ENCODE peak calls at places on chromosomes 16 and 17, in four cellular contexts. J, W, L and M are unnamed samples.

GRCh38 chr17:17824119-17824779 is 12.5 kb downstream of the SREBF1 start:
- DNase-seq in J (no peak), W (no peak), L (no peak), M (no peak)

GRCh38 chr16:396605-397004 is 394 bp upstream of the NME4 start:
- DNase-seq in J (peak; percentile 54), W (peak; percentile 30), L (no peak), M (no peak)

GRCh38 chr16:85480727-85481101 is 132.4 kb upstream of the GSE1 start:
- DNase-seq in J (no peak), W (no peak), L (no peak), M (no peak)

GRCh38 chr17:40425741-40426140 is 8.0 kb upstream of the TOP2A start:
- DNase-seq in J (no peak), W (no peak), L (no peak), M (no peak)

GRCh38 chr17:15257316-15257925 is 7.7 kb downstream of the PMP22 start:
- DNase-seq in J (peak; percentile 85), W (peak; percentile 85), L (peak; percentile 59), M (peak; percentile 88)

GRCh38 chr16:89312194-89312593 is 94.7 kb downstream of the ZNF778 start:
- DNase-seq in J (no peak), W (no peak), L (no peak), M (no peak)

GRCh38 chr16:89687092-89687940 is 827 bp downstream of the CDK10 start:
- DNase-seq in J (no peak), W (peak; percentile 77), L (no peak), M (peak; percentile 9)

GRCh38 chr17:74201250-74201649 is 2.2 kb upstream of the RPL38 start:
- DNase-seq in J (no peak), W (no peak), L (no peak), M (no peak)

GRCh38 chr16:87949071-87949744 is 2.0 kb upstream of the BANP start:
- DNase-seq in J (no peak), W (no peak), L (no peak), M (no peak)

GRCh38 chr17:70447588-70447987 is 278.3 kb downstream of the KCNJ2 start:
- DNase-seq in J (no peak), W (no peak), L (no peak), M (peak; percentile 21)

GRCh38 chr17:78231991-78232759 is 744 bp downstream of the TMEM235 start:
- DNase-seq in J (no peak), W (no peak), L (no peak), M (no peak)

GRCh38 chr16:67803894-67804293 is 2.5 kb downstream of the RANBP10 start:
- DNase-seq in J (no peak), W (no peak), L (no peak), M (no peak)